ENCODE peak calls at places on chromosomes 7 and 10, in seven cellular contexts. Q is SHP77; M is HTR-8/SVneo; I is Right ventricle myocardium superior; P is SJCRH30; R is CD4-positive, alpha-beta T cell; T is endodermal cell. F is an unnamed sample.

GRCh38 chr10:96910488-96911395 is 78.6 kb downstream of the LCOR start:
- DNase-seq in Q (peak), M (peak), I (no peak), P (peak), R (no peak), T (no peak), F (peak)

GRCh38 chr7:9488555-9488954 is 1055.1 kb downstream of the NXPH1 start:
- DNase-seq in Q (no peak), M (peak), I (no peak), P (no peak), R (no peak), T (no peak), F (no peak)

GRCh38 chr10:93319855-93320254 is 162.3 kb downstream of the MYOF start:
- DNase-seq in Q (no peak), M (no peak), I (no peak), P (no peak), R (no peak), T (no peak), F (no peak)

GRCh38 chr10:92550924-92551323 is 23.0 kb downstream of the IDE start:
- DNase-seq in Q (no peak), M (no peak), I (no peak), P (no peak), R (no peak), T (no peak), F (no peak)

GRCh38 chr10:113456741-113457140 is 96.1 kb upstream of the HABP2 start:
- DNase-seq in Q (no peak), M (no peak), I (no peak), P (no peak), R (no peak), T (no peak), F (no peak)

GRCh38 chr7:77687100-77687746 is 9.0 kb upstream of the RSBN1L start:
- DNase-seq in Q (no peak), M (no peak), I (no peak), P (no peak), R (no peak), T (no peak), F (no peak)

GRCh38 chr7:25308898-25309521 is 80.7 kb upstream of the NPVF start:
- DNase-seq in Q (no peak), M (no peak), I (no peak), P (no peak), R (no peak), T (no peak), F (no peak)

GRCh38 chr7:157005456-157006204 is 4.8 kb downstream of the MNX1 start:
- DNase-seq in Q (no peak), M (no peak), I (no peak), P (no peak), R (no peak), T (peak), F (no peak)

GRCh38 chr7:46932656-46933424 is 649.1 kb downstream of the TNS3 start:
- DNase-seq in Q (no peak), M (peak), I (no peak), P (no peak), R (no peak), T (no peak), F (no peak)

GRCh38 chr7:158487546-158488224 is 99.9 kb downstream of the PTPRN2 start:
- DNase-seq in Q (no peak), M (no peak), I (no peak), P (no peak), R (no peak), T (no peak), F (no peak)

GRCh38 chr7:12474035-12474434 is 70.4 kb upstream of the VWDE start:
- DNase-seq in Q (no peak), M (no peak), I (no peak), P (no peak), R (no peak), T (no peak), F (no peak)

GRCh38 chr7:22627136-22627535 is 99.9 kb upstream of the IL6 start:
- DNase-seq in Q (no peak), M (peak), I (no peak), P (no peak), R (no peak), T (no peak), F (no peak)

GRCh38 chr7:16702433-16702832 is 51.1 kb upstream of the TSPAN13 start:
- DNase-seq in Q (no peak), M (no peak), I (no peak), P (no peak), R (no peak), T (no peak), F (no peak)

GRCh38 chr10:77034795-77035194 is 602.8 kb downstream of the KCNMA1 start:
- DNase-seq in Q (no peak), M (no peak), I (no peak), P (no peak), R (no peak), T (no peak), F (no peak)

GRCh38 chr7:44201813-44202212 is 1.0 kb downstream of the YKT6 start:
- DNase-seq in Q (no peak), M (no peak), I (no peak), P (no peak), R (no peak), T (no peak), F (no peak)

GRCh38 chr10:49781247-49781646 is 19.1 kb upstream of the OGDHL start:
- DNase-seq in Q (no peak), M (no peak), I (no peak), P (no peak), R (no peak), T (no peak), F (no peak)

F was measured in stimulated activated naive CD8-positive, alpha-beta T cell treated with anti-CD3 and anti-CD28 coated beads, Interleukin-15, amount 100 ng/mL, for 72 hours.